ENCODE peak calls at places on chromosomes 16 and 17, in eight cellular contexts. I, J, X, H, N, M, D and R are unnamed samples.

GRCh38 chr16:77785365-77785764 is 3.0 kb upstream of the VAT1L start:
- DNase-seq in I (no peak), J (no peak), X (no peak), H (no peak), N (no peak), M (no peak), D (no peak), R (no peak)

GRCh38 chr16:75389096-75389692 is 44.1 kb downstream of the CFDP1 start:
- DNase-seq in I (no peak), J (no peak), X (no peak), H (no peak), N (no peak), M (no peak), D (no peak), R (no peak)

GRCh38 chr16:50416388-50416787 is 47.6 kb upstream of the BRD7 start:
- DNase-seq in I (no peak), J (no peak), X (no peak), H (no peak), N (no peak), M (no peak), D (no peak), R (no peak)

GRCh38 chr17:77571141-77571540 is 387.4 kb upstream of the TNRC6C start:
- DNase-seq in I (peak), J (no peak), X (no peak), H (no peak), N (no peak), M (no peak), D (no peak), R (no peak)

GRCh38 chr17:28204751-28205150 is 114.2 kb upstream of the TMEM97 start:
- DNase-seq in I (no peak), J (no peak), X (no peak), H (no peak), N (no peak), M (no peak), D (no peak), R (no peak)

GRCh38 chr16:57289391-57290257 is 5.2 kb upstream of the PLLP start:
- DNase-seq in I (no peak), J (no peak), X (no peak), H (no peak), N (no peak), M (no peak), D (no peak), R (no peak)

GRCh38 chr17:40727447-40728231 is 24.1 kb upstream of the KRT24 start:
- DNase-seq in I (no peak), J (no peak), X (no peak), H (no peak), N (no peak), M (no peak), D (no peak), R (no peak)

GRCh38 chr17:7774037-7774659 is 56.6 kb downstream of the DNAH2 start:
- DNase-seq in I (no peak), J (no peak), X (no peak), H (no peak), N (no peak), M (peak), D (peak), R (no peak)

GRCh38 chr16:49280861-49281331 is 742 bp downstream of the CBLN1 start:
- DNase-seq in I (no peak), J (no peak), X (no peak), H (no peak), N (no peak), M (no peak), D (no peak), R (no peak)

GRCh38 chr16:23286131-23286532 is 16.0 kb upstream of the SCNN1B start:
- DNase-seq in I (no peak), J (no peak), X (no peak), H (no peak), N (no peak), M (no peak), D (no peak), R (no peak)